ENCODE peak calls at places on chromosomes 2 and 18, in seven cellular contexts. E, B, Y, V, U, G and M are unnamed samples.

GRCh38 chr2:16257725-16258028 is 317.3 kb downstream of the MYCN start:
- DNase-seq in E (no peak), B (no peak), Y (no peak), V (no peak), U (no peak), G (no peak), M (no peak)

GRCh38 chr2:204260162-204260877 is 285.0 kb upstream of the PARD3B start:
- DNase-seq in E (peak), B (peak), Y (peak), V (peak), U (no peak), G (peak), M (peak)

GRCh38 chr2:233486778-233487552 is 79.6 kb downstream of the USP40 start:
- DNase-seq in E (peak), B (no peak), Y (no peak), V (no peak), U (no peak), G (no peak), M (no peak)

GRCh38 chr2:133598769-133599168 is 30.5 kb upstream of the NCKAP5 start:
- DNase-seq in E (no peak), B (no peak), Y (no peak), V (no peak), U (no peak), G (no peak), M (no peak)

GRCh38 chr2:118169359-118170005 is 81.2 kb downstream of the INSIG2 start:
- DNase-seq in E (no peak), B (no peak), Y (no peak), V (no peak), U (no peak), G (peak), M (peak)

GRCh38 chr18:74064510-74064909 is 83.1 kb downstream of the FBXO15 start:
- DNase-seq in E (peak), B (no peak), Y (no peak), V (no peak), U (no peak), G (peak), M (no peak)

GRCh38 chr2:190468814-190469569 is 60.8 kb downstream of the MFSD6 start:
- DNase-seq in E (peak), B (peak), Y (peak), V (peak), U (no peak), G (peak), M (peak)

GRCh38 chr2:46381263-46381849 is 84.1 kb downstream of the EPAS1 start:
- DNase-seq in E (no peak), B (no peak), Y (peak), V (no peak), U (no peak), G (no peak), M (no peak)

GRCh38 chr2:172607379-172607928 is 51.6 kb downstream of the PDK1 start:
- DNase-seq in E (no peak), B (no peak), Y (no peak), V (no peak), U (no peak), G (no peak), M (no peak)

GRCh38 chr2:26550276-26551015 is 72.5 kb upstream of the OTOF start:
- DNase-seq in E (no peak), B (no peak), Y (no peak), V (no peak), U (no peak), G (peak), M (no peak)

GRCh38 chr2:10141736-10142639 is 19.4 kb downstream of the RRM2 start:
- DNase-seq in E (peak), B (peak), Y (no peak), V (peak), U (no peak), G (peak), M (no peak)

GRCh38 chr18:50928551-50928950 is 39.3 kb upstream of the ELAC1 start:
- DNase-seq in E (no peak), B (no peak), Y (no peak), V (no peak), U (no peak), G (no peak), M (no peak)

GRCh38 chr2:159904127-159904564 is 106.1 kb upstream of the CD302 start:
- DNase-seq in E (peak), B (no peak), Y (no peak), V (no peak), U (no peak), G (peak), M (peak)

GRCh38 chr2:230054079-230054478 is 14.6 kb downstream of the SLC16A14 start:
- DNase-seq in E (no peak), B (no peak), Y (no peak), V (no peak), U (no peak), G (no peak), M (no peak)